ENCODE peak calls at places on chromosomes 3 and 15, in four cellular contexts. G is NCI-H1417, S is body of pancreas, W is Calu3. R is an unnamed sample.

GRCh38 chr3:126287536-126288181 is 69.5 kb downstream of the KLF15 start:
- DNase-seq in W (peak), S (peak), G (peak), R (peak)

GRCh38 chr3:78255403-78255802 is 1215.5 kb downstream of the ROBO2 start:
- DNase-seq in G (no peak), W (no peak), S (no peak), R (no peak)

GRCh38 chr3:33808559-33808958 is 10.1 kb downstream of the PDCD6IP start:
- DNase-seq in S (no peak), W (no peak), G (no peak), R (no peak)

GRCh38 chr15:82146990-82147461 is 101.2 kb upstream of the MEX3B start:
- DNase-seq in W (peak), G (no peak), S (peak), R (no peak)

GRCh38 chr3:37050242-37050641 is 56.9 kb downstream of the MLH1 start:
- DNase-seq in W (no peak), G (peak), S (no peak), R (no peak)

GRCh38 chr3:45153658-45154437 is 7.7 kb upstream of the CDCP1 start:
- DNase-seq in G (no peak), W (no peak), S (no peak), R (no peak)

GRCh38 chr15:62983956-62984355 is 58.6 kb upstream of the TPM1 start:
- DNase-seq in G (no peak), S (no peak), W (no peak), R (no peak)

GRCh38 chr15:29133321-29133720 is 136.3 kb downstream of the NSMCE3 start:
- DNase-seq in W (no peak), S (no peak), G (no peak), R (no peak)

GRCh38 chr3:30292192-30292893 is 314.1 kb upstream of the TGFBR2 start:
- DNase-seq in G (no peak), S (no peak), W (no peak), R (no peak)

GRCh38 chr3:78951546-78951945 is 816.3 kb downstream of the ROBO1 start:
- DNase-seq in G (no peak), S (no peak), W (no peak), R (no peak)

GRCh38 chr3:18544135-18544534 is 119.0 kb upstream of the SATB1 start:
- DNase-seq in S (peak), G (no peak), W (no peak), R (no peak)

GRCh38 chr15:69504352-69505040 is 51.9 kb downstream of the RPLP1 start:
- DNase-seq in W (no peak), G (no peak), S (no peak), R (no peak)

GRCh38 chr15:40410476-40410875 is 4.9 kb downstream of the IVD start:
- DNase-seq in W (no peak), G (no peak), S (no peak), R (no peak)

GRCh38 chr3:23068016-23068728 is 135.0 kb upstream of the UBE2E2 start:
- DNase-seq in G (no peak), S (no peak), W (no peak), R (no peak)

GRCh38 chr15:52283281-52283680 is 12.3 kb downstream of the MYO5C start:
- DNase-seq in G (no peak), W (no peak), S (peak), R (no peak)

GRCh38 chr15:76669521-76669920 is 235.6 kb downstream of the SCAPER start:
- DNase-seq in G (no peak), W (no peak), S (no peak), R (no peak)

GRCh38 chr15:77642793-77643430 is 10.2 kb upstream of the LINGO1 start:
- DNase-seq in W (no peak), S (no peak), G (no peak), R (no peak)

GRCh38 chr3:72767927-72768880 is 80.0 kb downstream of the SHQ1 start:
- DNase-seq in S (no peak), G (peak), W (no peak), R (no peak)

GRCh38 chr15:83398591-83398990 is 48.5 kb upstream of the SH3GL3 start:
- DNase-seq in W (no peak), G (no peak), S (no peak), R (no peak)

GRCh38 chr15:66882251-66883020 is 180.4 kb downstream of the SMAD6 start:
- DNase-seq in G (no peak), W (no peak), S (peak), R (no peak)